ENCODE peak calls at places on chromosomes 7 and 10, in six cellular contexts. S is CD8-positive, alpha-beta T cell; A is body of pancreas; R is IMR-90; D is adrenal gland; O is adipocyte. J is an unnamed sample. For H3K9me3, the result is how much of the 10 kb centered on the place peaks cover.

GRCh38 chr7:55515569-55516279 is 56.6 kb downstream of the VOPP1 start:
- DNase-seq in D (peak), R (no peak), S (no peak), A (no peak), O (no peak), J (no peak)

GRCh38 chr10:42976353-42977031 is 100.4 kb upstream of the RET start:
- DNase-seq in D (peak), S (no peak), R (no peak), A (peak), O (no peak), J (peak)

GRCh38 chr10:110822708-110823291 is 48.9 kb upstream of the PDCD4 start:
- DNase-seq in D (peak), R (no peak), O (no peak), A (peak), S (no peak), J (no peak)

GRCh38 chr10:86899670-86900276 is 57.6 kb downstream of the MMRN2 start:
- DNase-seq in D (peak), O (peak), S (no peak), R (peak), A (peak), J (peak)

GRCh38 chr7:149125189-149125863 is 798 bp downstream of the ZNF425 start:
- DNase-seq in D (peak), A (no peak), S (no peak), O (peak), R (no peak), J (no peak)

GRCh38 chr7:45897042-45897690 is 8.9 kb downstream of the IGFBP1 start:
- DNase-seq in R (peak), O (peak), A (no peak), D (no peak), S (no peak), J (no peak)

GRCh38 chr7:418636-419280 is 100.9 kb downstream of the PDGFA start:
- DNase-seq in O (no peak), D (no peak), R (no peak), S (no peak), A (no peak), J (no peak)

GRCh38 chr7:22219739-22220493 is 137.0 kb downstream of the RAPGEF5 start:
- DNase-seq in D (no peak), O (no peak), R (no peak), A (no peak), S (no peak), J (no peak)

GRCh38 chr10:28991326-28991725 is 297.5 kb upstream of the LYZL1 start:
- DNase-seq in R (peak), S (no peak), O (peak), A (no peak), D (no peak), J (no peak)

GRCh38 chr10:86365346-86366032 is 1.1 kb downstream of the GRID1 start:
- DNase-seq in A (no peak), O (peak), R (no peak), D (peak), S (no peak), J (peak)

GRCh38 chr7:156650042-156650441 is 9.5 kb downstream of the RNF32 start:
- DNase-seq in R (no peak), A (peak), D (no peak), S (no peak), O (no peak), J (no peak)

GRCh38 chr10:48703776-48704555 is 19.3 kb downstream of the WDFY4 start:
- DNase-seq in O (no peak), S (no peak), R (no peak), A (no peak), D (no peak), J (no peak)

GRCh38 chr7:155380221-155380861 is 77.6 kb upstream of the EN2 start:
- DNase-seq in S (peak), D (peak), R (peak), O (peak), A (peak), J (peak)

GRCh38 chr10:4137299-4137698 is 352.3 kb upstream of the KLF6 start:
- DNase-seq in A (no peak), S (no peak), O (no peak), D (no peak), R (no peak), J (no peak)

GRCh38 chr7:118855290-118855689 is 630.8 kb downstream of the ANKRD7 start:
- DNase-seq in A (no peak), S (no peak), R (no peak), O (no peak), D (no peak), J (no peak)

GRCh38 chr10:103396067-103396788 is at the start of the genes ATP5MK and PDCD11:
- DNase-seq in S (peak), A (peak), O (peak), D (peak), R (peak), J (peak)

GRCh38 chr7:142508251-142508650 is 241.0 kb upstream of the PRSS1 start:
- DNase-seq in A (no peak), R (no peak), D (no peak), S (no peak), O (no peak), J (no peak)

GRCh38 chr10:77430530-77430929 is 207.1 kb downstream of the KCNMA1 start:
- DNase-seq in S (no peak), D (no peak), A (no peak), O (no peak), R (no peak), J (no peak)

GRCh38 chr10:90417056-90417455 is 440.8 kb downstream of the HTR7 start:
- DNase-seq in O (peak), A (no peak), D (no peak), R (peak), S (no peak), J (no peak)

GRCh38 chr7:2269468-2270460 is 27.7 kb downstream of the NUDT1 start:
- DNase-seq in O (peak), A (no peak), D (no peak), R (peak), S (no peak), J (no peak)

GRCh38 chr10:132522521-132523411 is 14.8 kb upstream of the INPP5A start:
- DNase-seq in R (no peak), S (no peak), A (peak), D (peak), O (no peak), J (peak)

GRCh38 chr7:116455009-116455408 is 44.5 kb upstream of the CAV2 start:
- DNase-seq in S (no peak), A (no peak), O (peak), D (no peak), R (peak), J (no peak)

GRCh38 chr10:57815926-57816325 is 451.8 kb downstream of the IPMK start:
- DNase-seq in A (no peak), S (no peak), D (no peak), O (no peak), R (no peak), J (no peak)

GRCh38 chr7:128833148-128833938 is 3.1 kb downstream of the FLNC start:
- DNase-seq in O (peak), R (peak), A (no peak), D (no peak), S (no peak), J (peak)

GRCh38 chr10:19815478-19816419 is 483 bp upstream of the PLXDC2 start:
- DNase-seq in D (peak), O (peak), R (peak), S (no peak), A (peak), J (peak)

GRCh38 chr10:43228783-43229207 is 38.1 kb downstream of the RASGEF1A start:
- DNase-seq in O (no peak), D (no peak), A (peak), S (no peak), R (no peak), J (peak)

GRCh38 chr7:156092307-156092706 is 280.0 kb upstream of the SHH start:
- DNase-seq in A (no peak), S (no peak), R (no peak), D (no peak), O (no peak), J (peak)

GRCh38 chr10:85642421-85643170 is 724.0 kb downstream of the GRID1 start:
- DNase-seq in D (no peak), S (no peak), O (no peak), A (no peak), R (no peak), J (peak)

GRCh38 chr7:81624021-81624630 is 145.7 kb downstream of the HGF start:
- DNase-seq in O (no peak), A (no peak), D (no peak), S (no peak), R (peak), J (no peak)

GRCh38 chr7:152050547-152050971 is 25.1 kb downstream of the GALNT11 start:
- DNase-seq in R (peak), O (peak), D (no peak), S (no peak), A (no peak), J (no peak)

GRCh38 chr7:47763063-47763974 is 181.4 kb upstream of the TNS3 start:
- DNase-seq in S (no peak), A (no peak), R (peak), O (peak), D (no peak), J (no peak)

GRCh38 chr7:34091330-34091917 is 186.1 kb downstream of the BMPER start:
- DNase-seq in R (peak), D (peak), O (peak), A (peak), S (no peak), J (no peak)

GRCh38 chr10:20616918-20617801 is 280.0 kb downstream of the NEBL start:
- DNase-seq in R (no peak), O (no peak), D (no peak), A (no peak), S (no peak), J (no peak)

GRCh38 chr7:155495440-155496248 is 37.7 kb downstream of the EN2 start:
- DNase-seq in D (no peak), S (no peak), A (no peak), R (no peak), O (no peak), J (no peak)

GRCh38 chr10:101310528-101311439 is 43.2 kb upstream of the BTRC start:
- DNase-seq in O (peak), A (peak), D (peak), S (no peak), R (no peak), J (no peak)

GRCh38 chr7:69067397-69067796 is 530.9 kb upstream of the AUTS2 start:
- DNase-seq in R (no peak), S (no peak), A (peak), O (no peak), D (no peak), J (no peak)

GRCh38 chr7:16491148-16491547 is 25.6 kb upstream of the SOSTDC1 start:
- DNase-seq in S (no peak), R (no peak), D (no peak), O (peak), A (no peak), J (no peak)

GRCh38 chr10:17673517-17674051 is 29.6 kb downstream of the STAM start:
- DNase-seq in R (peak), D (peak), S (no peak), A (no peak), O (peak), J (no peak)

DNA sequence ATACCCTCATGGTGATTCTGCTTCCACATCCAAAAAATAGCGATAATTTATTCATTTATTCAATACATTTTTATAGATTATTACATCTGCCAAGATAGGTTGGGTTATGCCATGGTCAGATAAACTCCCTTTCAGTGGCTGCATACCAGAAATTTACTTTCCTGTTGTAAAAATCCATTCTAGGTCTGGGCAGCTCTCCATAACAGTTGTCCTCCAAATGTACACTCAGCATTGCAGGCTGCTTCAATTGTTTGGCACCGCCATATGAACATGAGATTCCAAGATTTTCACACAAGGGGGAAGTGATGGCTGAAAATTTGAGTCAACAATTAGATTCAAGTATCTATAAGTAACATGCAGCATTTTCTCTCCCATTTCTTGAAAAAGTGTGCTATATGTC is 568.8 kb downstream of the ETV1 start:
- DNase-seq in D (no peak), R (no peak), O (no peak), S (no peak), A (no peak), J (no peak)
- H3K9me3 ChIP-seq in D (under half), R (under half), O (under half), S (under half), A (under half), J (under half)

DNA sequence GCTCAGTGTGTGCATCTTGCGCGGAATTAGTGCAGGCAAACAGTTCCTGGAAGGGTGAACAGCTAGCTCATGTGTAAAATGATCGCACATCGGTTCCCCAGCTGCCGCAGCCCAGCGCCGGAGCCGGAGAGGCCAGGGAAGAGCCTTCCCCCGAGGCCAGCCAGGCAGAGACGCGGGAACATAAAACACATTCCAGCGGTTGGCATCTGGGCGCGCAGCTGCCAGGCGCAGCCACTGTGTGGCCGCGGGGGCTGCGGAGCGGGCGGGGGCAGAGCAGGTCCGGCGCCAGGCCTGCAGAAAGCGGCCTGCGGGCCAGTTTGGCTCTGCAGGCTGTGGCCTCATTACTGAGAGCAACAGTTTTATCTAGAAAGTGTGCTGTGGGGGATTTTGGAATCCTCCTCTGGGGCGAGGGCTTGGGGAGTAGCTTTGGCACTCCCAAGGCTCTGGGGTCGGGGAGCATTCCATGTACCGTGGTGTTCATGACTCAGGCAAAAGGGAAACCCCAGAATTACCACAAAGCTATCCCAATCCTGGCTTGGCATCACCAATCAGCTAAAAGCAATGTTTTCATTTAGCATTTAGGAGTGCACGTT is 74.3 kb downstream of the SAMD9 start:
- DNase-seq in S (no peak), A (no peak), R (peak), D (no peak), O (peak), J (no peak)
- H3K4me3 ChIP-seq in S (no peak), A (no peak), R (peak), D (no peak), O (peak), J (peak)

DNA sequence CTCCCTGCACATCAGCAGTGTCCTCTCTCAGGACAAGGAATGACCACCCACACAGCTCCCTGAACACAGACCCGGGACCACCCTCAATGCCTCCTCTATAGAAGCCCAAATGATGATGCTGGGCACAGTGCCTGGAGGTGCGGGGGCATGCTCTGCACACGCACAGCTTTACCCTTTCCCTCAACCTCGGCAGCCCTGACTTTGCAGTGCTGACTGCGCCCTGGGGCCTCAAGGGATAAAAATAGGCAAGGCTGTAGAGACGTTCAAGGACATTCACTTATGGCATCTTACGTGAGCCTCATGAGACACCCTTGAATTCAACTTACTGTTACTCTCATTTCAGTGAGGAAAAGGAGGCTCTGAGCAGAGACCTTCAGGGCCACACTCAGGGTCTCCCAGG is 521.6 kb upstream of the MGMT start:
- DNase-seq in S (no peak), D (no peak), O (no peak), A (no peak), R (no peak), J (peak)
- H3K9me3 ChIP-seq in S (under half), D (under half), O (under half), A (under half), R (under half), J (under half)

GRCh38 chr10:123721441-123722049 is 55.4 kb downstream of the GPR26 start:
- DNase-seq in R (no peak), S (no peak), A (no peak), O (no peak), D (no peak), J (no peak)
- H3K4me3 ChIP-seq in R (no peak), S (no peak), A (no peak), O (no peak), D (no peak), J (no peak)

DNA sequence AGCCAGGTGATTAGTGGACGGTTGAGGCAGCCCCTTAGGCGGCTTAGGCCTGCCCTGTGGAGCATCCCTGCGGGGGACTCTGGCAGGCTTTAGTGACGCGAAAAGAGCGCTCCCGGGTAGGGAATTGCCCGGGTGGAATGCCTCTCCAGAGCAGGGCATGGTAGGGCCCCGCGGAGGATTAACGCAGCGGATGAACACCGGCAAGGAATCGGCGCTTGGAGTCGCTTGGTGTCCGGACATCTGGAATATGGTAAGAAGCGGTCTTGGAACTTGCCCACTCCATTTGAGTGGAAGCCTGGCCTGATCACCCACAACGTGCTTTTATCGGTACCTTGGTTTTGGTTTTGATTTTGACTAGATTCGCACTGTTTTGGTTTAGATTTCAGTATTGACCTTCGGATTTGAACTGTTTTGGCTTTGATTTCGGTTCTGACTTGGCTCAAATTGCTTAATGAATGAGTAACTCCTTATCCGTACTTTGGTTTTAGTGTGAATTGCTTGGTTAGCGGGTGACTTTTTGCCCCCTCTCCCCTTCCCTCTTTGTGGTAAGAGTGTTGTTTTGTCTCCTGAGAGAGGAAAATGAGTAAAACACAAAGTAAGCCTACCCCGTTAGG is 24.2 kb upstream of the CHST3 start:
- DNase-seq in O (no peak), R (no peak), D (peak), A (no peak), S (no peak), J (no peak)
- H3K9me3 ChIP-seq in O (under half), R (under half), D (under half), A (under half), S (under half), J (under half)

DNA sequence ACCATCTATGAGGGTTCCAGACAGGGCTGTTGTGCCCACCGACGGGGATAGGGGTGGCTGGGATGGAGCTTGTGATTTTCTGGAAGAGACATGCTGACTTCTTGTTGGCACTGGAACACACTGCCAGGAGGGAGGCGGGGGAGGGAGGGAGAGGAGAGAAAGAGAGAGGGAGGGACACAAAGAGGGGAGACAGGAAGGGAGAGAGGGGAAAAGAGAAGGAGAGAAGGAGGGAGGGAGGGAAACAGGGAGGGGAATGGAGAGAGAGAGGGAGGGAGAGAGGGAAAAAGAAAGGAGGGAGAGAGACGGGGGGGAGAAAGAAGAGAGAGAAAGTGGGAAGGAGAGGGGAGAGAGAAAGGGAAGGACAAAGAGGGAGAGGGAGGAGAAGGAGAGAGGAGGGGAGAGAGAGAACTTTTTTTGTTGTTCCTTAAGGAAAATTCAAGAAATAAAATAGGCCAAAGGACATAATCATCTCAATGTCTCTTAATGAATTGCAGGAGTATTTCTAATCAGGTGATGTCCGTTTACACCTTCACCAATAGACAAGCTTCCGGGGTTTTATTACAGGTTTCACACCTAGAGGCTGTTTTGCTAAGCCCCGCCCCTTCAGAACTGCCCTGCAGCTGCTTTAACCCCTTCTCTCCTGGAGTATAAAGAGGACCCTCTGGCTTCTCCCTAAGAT is 82.2 kb upstream of the GTF2IRD1 start:
- DNase-seq in R (no peak), D (no peak), O (no peak), S (no peak), A (peak), J (no peak)
- H3K4me3 ChIP-seq in R (no peak), D (no peak), O (no peak), S (no peak), A (no peak), J (peak)

DNA sequence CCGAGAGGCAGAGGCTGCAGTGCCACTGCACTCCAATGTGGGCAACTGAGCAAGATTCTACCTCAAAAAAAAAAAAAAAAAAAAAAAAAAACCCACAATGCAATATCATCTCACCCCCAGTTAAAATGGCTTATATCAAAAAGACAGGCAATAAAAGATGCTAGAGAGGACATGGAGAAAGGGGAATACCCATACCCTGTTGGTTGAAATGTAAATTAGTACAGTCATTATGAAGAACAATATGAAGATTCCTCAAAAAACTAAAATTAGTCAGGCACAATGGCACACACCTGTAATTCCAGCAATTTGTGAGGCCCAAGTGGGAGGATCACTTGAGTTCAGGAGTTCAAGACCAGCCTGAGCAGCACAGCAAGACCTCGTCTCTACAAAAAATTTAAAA is 25.7 kb downstream of the ABI1 start:
- DNase-seq in A (no peak), S (no peak), D (no peak), O (no peak), R (no peak), J (no peak)
- H3K9me3 ChIP-seq in A (under half), S (under half), D (under half), O (under half), R (under half), J (under half)